ENCODE peak calls at places on chromosomes 6 and 20, in ten cellular contexts. K is iPS-NIHi11; V is activated naive CD8-positive, alpha-beta T cell treated with anti-CD3 and anti-CD28 coated beads, Interleukin-2, amount 10 ng/mL, durations not matched to agents 7 days and 5 days; A is ACHN; P is ascending aorta; F is neural crest cell; D is nucleus accumbens; C is activated CD4-positive, alpha-beta T cell treated with anti-CD3 and anti-CD28 coated beads for 48 hours; Y is activated T-helper 1 cell treated with Interleukin-2 at 50 U/mL for 16 hours; T is HuH-7.5. E is an unnamed sample.
A peak's percentile ranks its signal among the peaks of the same experiment; 100 is the strongest.

GRCh38 chr6:49326337-49326736 is 136.7 kb downstream of the MMUT start:
- DNase-seq in K (no peak), V (no peak), A (peak; percentile 25), P (no peak), F (no peak), D (no peak), C (no peak), Y (no peak), T (no peak), E (no peak)

GRCh38 chr6:40500227-40500626 is 86.9 kb downstream of the LRFN2 start:
- DNase-seq in K (no peak), V (no peak), A (no peak), P (no peak), F (no peak), D (no peak), C (no peak), Y (no peak), T (no peak), E (no peak)

GRCh38 chr20:58986968-58987517 is 6.0 kb downstream of the NELFCD start:
- DNase-seq in K (no peak), V (no peak), A (no peak), P (peak; percentile 35), F (no peak), D (no peak), C (no peak), Y (no peak), T (no peak), E (no peak)

GRCh38 chr20:5181955-5182354 is 55.1 kb downstream of the CDS2 start:
- DNase-seq in K (no peak), V (no peak), A (peak; percentile 3), P (no peak), F (no peak), D (no peak), C (no peak), Y (no peak), T (no peak), E (no peak)

GRCh38 chr6:90610671-90611542 is 24.0 kb upstream of the MAP3K7 start:
- DNase-seq in K (peak; percentile 63), V (peak; percentile 65), A (peak; percentile 6), P (peak; percentile 64), F (peak; percentile 41), D (peak; percentile 32), C (peak; percentile 45), Y (no peak), T (peak; percentile 29), E (peak; percentile 22)

GRCh38 chr20:52311209-52311794 is 119.7 kb upstream of the ZFP64 start:
- DNase-seq in K (peak; percentile 25), V (no peak), A (no peak), P (no peak), F (no peak), D (no peak), C (no peak), Y (no peak), T (no peak), E (no peak)

GRCh38 chr6:20969551-20969950 is 435.3 kb downstream of the CDKAL1 start:
- DNase-seq in K (no peak), V (no peak), A (no peak), P (no peak), F (no peak), D (no peak), C (no peak), Y (no peak), T (no peak), E (no peak)

GRCh38 chr20:50475879-50476292 is 34.3 kb upstream of the PTPN1 start:
- DNase-seq in K (peak; percentile 17), V (no peak), A (peak; percentile 53), P (no peak), F (no peak), D (no peak), C (no peak), Y (no peak), T (no peak), E (no peak)

GRCh38 chr6:35493307-35493983 is 3.4 kb downstream of the TEAD3 start:
- DNase-seq in K (no peak), V (no peak), A (no peak), P (no peak), F (no peak), D (no peak), C (no peak), Y (no peak), T (no peak), E (no peak)

GRCh38 chr20:2507875-2508630 is 662 bp downstream of the ZNF343 start:
- DNase-seq in K (no peak), V (no peak), A (no peak), P (no peak), F (no peak), D (no peak), C (no peak), Y (no peak), T (peak; percentile 26), E (no peak)

GRCh38 chr6:30837870-30838269 is 46.4 kb upstream of the DDR1 start:
- DNase-seq in K (no peak), V (no peak), A (no peak), P (no peak), F (no peak), D (no peak), C (no peak), Y (no peak), T (no peak), E (no peak)

GRCh38 chr20:433300-433975 is 25.3 kb downstream of the RBCK1 start:
- DNase-seq in K (no peak), V (peak; percentile 58), A (peak; percentile 74), P (peak; percentile 58), F (no peak), D (no peak), C (peak; percentile 77), Y (peak; percentile 43), T (no peak), E (no peak)

GRCh38 chr20:36307412-36308317 is 1.5 kb downstream of the DLGAP4 start:
- DNase-seq in K (peak; percentile 44), V (no peak), A (no peak), P (no peak), F (no peak), D (no peak), C (no peak), Y (no peak), T (no peak), E (no peak)

GRCh38 chr20:10453241-10453640 is 18.1 kb downstream of the SLX4IP start:
- DNase-seq in K (no peak), V (peak; percentile 43), A (no peak), P (no peak), F (no peak), D (no peak), C (peak; percentile 34), Y (no peak), T (no peak), E (peak; percentile 64)

GRCh38 chr6:116206231-116206903 is 47.5 kb downstream of the TSPYL4 start:
- DNase-seq in K (no peak), V (no peak), A (no peak), P (no peak), F (no peak), D (no peak), C (no peak), Y (no peak), T (no peak), E (no peak)

GRCh38 chr20:8790442-8791074 is 278.3 kb upstream of the PLCB4 start:
- DNase-seq in K (peak; percentile 54), V (no peak), A (peak; percentile 74), P (peak; percentile 66), F (peak; percentile 43), D (no peak), C (peak; percentile 20), Y (no peak), T (peak; percentile 21), E (peak; percentile 62)

GRCh38 chr20:37755665-37756064 is 61.8 kb downstream of the CTNNBL1 start:
- DNase-seq in K (no peak), V (no peak), A (no peak), P (no peak), F (no peak), D (no peak), C (no peak), Y (no peak), T (no peak), E (peak; percentile 61)

GRCh38 chr6:13764996-13765395 is 49.4 kb downstream of the MCUR1 start:
- DNase-seq in K (no peak), V (no peak), A (no peak), P (no peak), F (no peak), D (no peak), C (no peak), Y (no peak), T (no peak), E (no peak)

GRCh38 chr6:149457316-149457884 is 27.4 kb downstream of the ZC3H12D start:
- DNase-seq in K (no peak), V (no peak), A (no peak), P (no peak), F (no peak), D (no peak), C (no peak), Y (no peak), T (no peak), E (no peak)

GRCh38 chr20:47887477-47888080 is 102.3 kb upstream of the SULF2 start:
- DNase-seq in K (no peak), V (no peak), A (no peak), P (no peak), F (no peak), D (no peak), C (no peak), Y (no peak), T (no peak), E (no peak)

GRCh38 chr6:153790048-153790447 is 249.0 kb upstream of the OPRM1 start:
- DNase-seq in K (peak; percentile 26), V (no peak), A (peak; percentile 72), P (peak; percentile 71), F (no peak), D (no peak), C (no peak), Y (no peak), T (peak; percentile 25), E (no peak)

GRCh38 chr6:22025468-22026159 is 271.2 kb downstream of the PRL start:
- DNase-seq in K (peak; percentile 67), V (no peak), A (no peak), P (no peak), F (peak; percentile 11), D (no peak), C (peak; percentile 5), Y (no peak), T (no peak), E (peak; percentile 76)

GRCh38 chr6:159398633-159399032 is 229.4 kb downstream of the FNDC1 start:
- DNase-seq in K (no peak), V (no peak), A (no peak), P (no peak), F (no peak), D (no peak), C (no peak), Y (no peak), T (no peak), E (no peak)

GRCh38 chr6:157376241-157376640 is 4.7 kb upstream of the ZDHHC14 start:
- DNase-seq in K (no peak), V (no peak), A (no peak), P (no peak), F (no peak), D (no peak), C (peak; percentile 49), Y (no peak), T (no peak), E (no peak)

GRCh38 chr6:121830759-121831158 is 395.3 kb downstream of the GJA1 start:
- DNase-seq in K (no peak), V (no peak), A (no peak), P (no peak), F (no peak), D (no peak), C (no peak), Y (no peak), T (no peak), E (no peak)

GRCh38 chr20:36349384-36350170 is 43.4 kb downstream of the DLGAP4 start:
- DNase-seq in K (no peak), V (no peak), A (no peak), P (no peak), F (no peak), D (no peak), C (no peak), Y (no peak), T (no peak), E (no peak)

GRCh38 chr6:167930300-167930699 is 67.2 kb upstream of the KIF25 start:
- DNase-seq in K (no peak), V (no peak), A (peak; percentile 85), P (no peak), F (no peak), D (no peak), C (no peak), Y (no peak), T (no peak), E (no peak)

GRCh38 chr6:89941031-89941775 is 46.9 kb downstream of the GJA10 start:
- DNase-seq in K (no peak), V (no peak), A (no peak), P (no peak), F (peak; percentile 20), D (no peak), C (no peak), Y (no peak), T (peak; percentile 34), E (peak; percentile 88)

E was measured in pons.